ENCODE peak calls at places on chromosomes 16 and 17, in eight cellular contexts. One of them, this sample, is unnamed.

GRCh38 chr16:84324439-84325262 is 30.0 kb downstream of the WFDC1 start:
- DNase-seq in breast epithelium: no peak
- DNase-seq in right lobe of liver: no peak
- DNase-seq in GM12878: no peak
- DNase-seq in prostate gland: no peak
- DNase-seq in spleen: no peak
- DNase-seq in ovary: no peak
- DNase-seq in body of pancreas: no peak
- DNase-seq in this sample: no peak

GRCh38 chr17:82836823-82837357 is 2.9 kb downstream of the ZNF750 start:
- DNase-seq in breast epithelium: peak; percentile 42
- DNase-seq in ovary: no peak
- DNase-seq in body of pancreas: no peak
- DNase-seq in prostate gland: no peak
- DNase-seq in GM12878: no peak
- DNase-seq in spleen: peak; percentile 33
- DNase-seq in right lobe of liver: no peak
- DNase-seq in this sample: no peak

GRCh38 chr17:50477976-50478375 is 684 bp upstream of the RSAD1 start:
- DNase-seq in right lobe of liver: no peak
- DNase-seq in body of pancreas: peak; percentile 17
- DNase-seq in breast epithelium: no peak
- DNase-seq in spleen: no peak
- DNase-seq in GM12878: no peak
- DNase-seq in ovary: no peak
- DNase-seq in prostate gland: no peak
- DNase-seq in this sample: no peak

GRCh38 chr17:1976000-1976682 is 49.0 kb downstream of the RTN4RL1 start:
- DNase-seq in body of pancreas: no peak
- DNase-seq in right lobe of liver: no peak
- DNase-seq in spleen: no peak
- DNase-seq in prostate gland: no peak
- DNase-seq in GM12878: no peak
- DNase-seq in ovary: no peak
- DNase-seq in breast epithelium: no peak
- DNase-seq in this sample: no peak

GRCh38 chr17:38511126-38512108 is 83.2 kb downstream of the ARHGAP23 start:
- DNase-seq in ovary: peak; percentile 39
- DNase-seq in spleen: no peak
- DNase-seq in right lobe of liver: no peak
- DNase-seq in GM12878: no peak
- DNase-seq in body of pancreas: no peak
- DNase-seq in prostate gland: no peak
- DNase-seq in breast epithelium: no peak
- DNase-seq in this sample: no peak

GRCh38 chr16:70659953-70660671 is 13.8 kb downstream of the IL34 start:
- DNase-seq in ovary: no peak
- DNase-seq in prostate gland: no peak
- DNase-seq in breast epithelium: no peak
- DNase-seq in spleen: no peak
- DNase-seq in body of pancreas: no peak
- DNase-seq in GM12878: no peak
- DNase-seq in right lobe of liver: no peak
- DNase-seq in this sample: no peak

GRCh38 chr17:65756760-65757159 is 195.3 kb upstream of the AXIN2 start:
- DNase-seq in body of pancreas: no peak
- DNase-seq in prostate gland: no peak
- DNase-seq in right lobe of liver: no peak
- DNase-seq in GM12878: no peak
- DNase-seq in breast epithelium: no peak
- DNase-seq in spleen: no peak
- DNase-seq in ovary: no peak
- DNase-seq in this sample: no peak

GRCh38 chr17:73255671-73256181 is 6.0 kb downstream of the CPSF4L start:
- DNase-seq in ovary: peak; percentile 62
- DNase-seq in body of pancreas: peak; percentile 42
- DNase-seq in spleen: peak; percentile 83
- DNase-seq in breast epithelium: no peak
- DNase-seq in prostate gland: peak; percentile 41
- DNase-seq in GM12878: no peak
- DNase-seq in right lobe of liver: peak; percentile 64
- DNase-seq in this sample: peak; percentile 84

GRCh38 chr17:50192873-50193274 is 8.6 kb downstream of the COL1A1 start:
- DNase-seq in right lobe of liver: no peak
- DNase-seq in body of pancreas: no peak
- DNase-seq in breast epithelium: no peak
- DNase-seq in GM12878: no peak
- DNase-seq in prostate gland: no peak
- DNase-seq in ovary: no peak
- DNase-seq in spleen: no peak
- DNase-seq in this sample: no peak

GRCh38 chr16:85245307-85246172 is 133.3 kb upstream of the CIBAR2 start:
- DNase-seq in breast epithelium: peak; percentile 27
- DNase-seq in spleen: no peak
- DNase-seq in body of pancreas: peak; percentile 56
- DNase-seq in prostate gland: peak; percentile 26
- DNase-seq in ovary: peak; percentile 84
- DNase-seq in GM12878: no peak
- DNase-seq in right lobe of liver: no peak
- DNase-seq in this sample: peak; percentile 33

GRCh38 chr17:17514993-17515920 is 19.1 kb upstream of the RASD1 start:
- DNase-seq in prostate gland: no peak
- DNase-seq in spleen: no peak
- DNase-seq in right lobe of liver: no peak
- DNase-seq in ovary: no peak
- DNase-seq in GM12878: no peak
- DNase-seq in breast epithelium: no peak
- DNase-seq in body of pancreas: no peak
- DNase-seq in this sample: no peak

GRCh38 chr17:81420769-81421462 is 25.7 kb downstream of the BAHCC1 start:
- DNase-seq in breast epithelium: peak; percentile 53
- DNase-seq in right lobe of liver: no peak
- DNase-seq in ovary: peak; percentile 81
- DNase-seq in spleen: no peak
- DNase-seq in prostate gland: no peak
- DNase-seq in body of pancreas: peak; percentile 76
- DNase-seq in GM12878: no peak
- DNase-seq in this sample: peak; percentile 90

GRCh38 chr16:48608452-48608851 is 1.5 kb downstream of the N4BP1 start:
- DNase-seq in body of pancreas: no peak
- DNase-seq in spleen: no peak
- DNase-seq in right lobe of liver: no peak
- DNase-seq in GM12878: peak; percentile 61
- DNase-seq in ovary: no peak
- DNase-seq in prostate gland: no peak
- DNase-seq in breast epithelium: no peak
- DNase-seq in this sample: no peak

GRCh38 chr17:19805006-19805405 is 56.9 kb upstream of the ALDH3A1 start:
- DNase-seq in prostate gland: no peak
- DNase-seq in right lobe of liver: no peak
- DNase-seq in ovary: no peak
- DNase-seq in body of pancreas: no peak
- DNase-seq in GM12878: no peak
- DNase-seq in breast epithelium: no peak
- DNase-seq in spleen: no peak
- DNase-seq in this sample: no peak

GRCh38 chr17:12020595-12021590 is at the start of gene MAP2K4:
- DNase-seq in ovary: peak; percentile 95
- DNase-seq in body of pancreas: peak; percentile 91
- DNase-seq in GM12878: peak; percentile 40
- DNase-seq in spleen: peak; percentile 99
- DNase-seq in right lobe of liver: peak; percentile 97
- DNase-seq in breast epithelium: peak; percentile 83
- DNase-seq in prostate gland: peak; percentile 91
- DNase-seq in this sample: peak; percentile 96

GRCh38 chr17:35432176-35433074 is at the start of gene SLFN12:
- DNase-seq in GM12878: peak; percentile 67
- DNase-seq in breast epithelium: peak; percentile 67
- DNase-seq in body of pancreas: peak; percentile 70
- DNase-seq in spleen: peak; percentile 76
- DNase-seq in right lobe of liver: no peak
- DNase-seq in prostate gland: no peak
- DNase-seq in ovary: peak; percentile 55
- DNase-seq in this sample: peak; percentile 80

GRCh38 chr16:70258065-70258464 is 6.3 kb upstream of the EXOSC6 start:
- DNase-seq in right lobe of liver: no peak
- DNase-seq in spleen: no peak
- DNase-seq in body of pancreas: no peak
- DNase-seq in ovary: no peak
- DNase-seq in GM12878: no peak
- DNase-seq in prostate gland: no peak
- DNase-seq in breast epithelium: no peak
- DNase-seq in this sample: no peak

GRCh38 chr16:89114159-89114981 is 20.7 kb downstream of the ACSF3 start:
- DNase-seq in spleen: peak; percentile 82
- DNase-seq in right lobe of liver: peak; percentile 54
- DNase-seq in GM12878: no peak
- DNase-seq in prostate gland: no peak
- DNase-seq in breast epithelium: no peak
- DNase-seq in ovary: no peak
- DNase-seq in body of pancreas: no peak
- DNase-seq in this sample: no peak

GRCh38 chr17:62781826-62782225 is 26.3 kb downstream of the MARCHF10 start:
- DNase-seq in prostate gland: no peak
- DNase-seq in breast epithelium: no peak
- DNase-seq in ovary: no peak
- DNase-seq in spleen: no peak
- DNase-seq in body of pancreas: no peak
- DNase-seq in GM12878: no peak
- DNase-seq in right lobe of liver: no peak
- DNase-seq in this sample: no peak

GRCh38 chr16:69620564-69620963 is 54.8 kb downstream of the NFAT5 start:
- DNase-seq in body of pancreas: no peak
- DNase-seq in spleen: no peak
- DNase-seq in breast epithelium: no peak
- DNase-seq in ovary: no peak
- DNase-seq in prostate gland: no peak
- DNase-seq in GM12878: no peak
- DNase-seq in right lobe of liver: no peak
- DNase-seq in this sample: no peak

GRCh38 chr16:57566436-57566835 is 24.0 kb downstream of the ADGRG5 start:
- DNase-seq in GM12878: no peak
- DNase-seq in breast epithelium: peak; percentile 12
- DNase-seq in spleen: no peak
- DNase-seq in prostate gland: no peak
- DNase-seq in body of pancreas: no peak
- DNase-seq in ovary: no peak
- DNase-seq in right lobe of liver: no peak
- DNase-seq in this sample: no peak

GRCh38 chr16:88010971-88011483 is 59.8 kb downstream of the BANP start:
- DNase-seq in right lobe of liver: no peak
- DNase-seq in breast epithelium: no peak
- DNase-seq in prostate gland: no peak
- DNase-seq in ovary: no peak
- DNase-seq in GM12878: no peak
- DNase-seq in body of pancreas: no peak
- DNase-seq in spleen: no peak
- DNase-seq in this sample: no peak
- H3K27ac ChIP-seq in right lobe of liver: no peak overlapping the region
- H3K27ac ChIP-seq in breast epithelium: no peak overlapping the region
- H3K27ac ChIP-seq in prostate gland: no peak overlapping the region
- H3K27ac ChIP-seq in ovary: no peak overlapping the region
- H3K27ac ChIP-seq in GM12878: no peak overlapping the region
- H3K27ac ChIP-seq in body of pancreas: no peak overlapping the region
- H3K27ac ChIP-seq in spleen: no peak overlapping the region
- H3K27ac ChIP-seq in this sample: no peak overlapping the region

GRCh38 chr16:280005-280421 is 378 bp upstream of the ARHGDIG start:
- DNase-seq in breast epithelium: no peak
- DNase-seq in body of pancreas: no peak
- DNase-seq in prostate gland: no peak
- DNase-seq in spleen: no peak
- DNase-seq in ovary: no peak
- DNase-seq in right lobe of liver: no peak
- DNase-seq in GM12878: no peak
- DNase-seq in this sample: no peak
- H3K27me3 ChIP-seq in breast epithelium: peaks cover 36% of the 10 kb centered on the region
- H3K27me3 ChIP-seq in body of pancreas: no peaks in the 10 kb centered on the region
- H3K27me3 ChIP-seq in prostate gland: peaks cover 6% of the 10 kb centered on the region
- H3K27me3 ChIP-seq in spleen: peaks cover 19% of the 10 kb centered on the region
- H3K27me3 ChIP-seq in ovary: no peaks in the 10 kb centered on the region
- H3K27me3 ChIP-seq in right lobe of liver: peaks cover 18% of the 10 kb centered on the region
- H3K27me3 ChIP-seq in GM12878: peaks cover 3% of the 10 kb centered on the region
- H3K27me3 ChIP-seq in this sample: peaks cover 33% of the 10 kb centered on the region

DNA sequence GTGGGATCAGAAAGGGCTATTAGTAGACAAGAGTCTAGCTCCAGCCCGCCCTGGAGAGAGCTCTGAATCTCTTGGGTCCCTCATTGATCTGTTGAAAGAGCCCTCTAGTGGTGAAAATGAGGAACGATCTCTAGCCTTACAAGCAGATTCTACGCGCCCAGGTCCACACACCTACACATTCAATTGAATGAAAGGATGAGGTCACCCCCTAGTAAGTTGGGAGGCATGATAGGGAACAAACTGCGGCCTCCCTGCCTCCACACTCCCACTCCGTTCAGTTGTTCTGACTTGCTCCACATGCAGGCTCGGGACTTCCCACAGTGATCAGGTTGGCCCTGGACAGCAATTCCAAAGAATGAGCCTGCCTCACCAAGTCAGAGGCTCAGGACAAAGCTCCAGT is 2.9 kb upstream of the CACNG3 start:
- DNase-seq in prostate gland: no peak
- DNase-seq in breast epithelium: no peak
- DNase-seq in right lobe of liver: no peak
- DNase-seq in ovary: no peak
- DNase-seq in GM12878: no peak
- DNase-seq in body of pancreas: peak; percentile 29
- DNase-seq in spleen: no peak
- DNase-seq in this sample: peak; percentile 23
- TF ChIP-seq POLR2A in prostate gland: no peak
- TF ChIP-seq POLR2A in breast epithelium: no peak
- TF ChIP-seq POLR2A in right lobe of liver: no peak
- TF ChIP-seq POLR2A in ovary: no peak
- TF ChIP-seq POLR2A in GM12878: no peak
- TF ChIP-seq POLR2A in body of pancreas: no peak
- TF ChIP-seq POLR2A in spleen: no peak
- TF ChIP-seq POLR2A in this sample: no peak

GRCh38 chr17:43578699-43579569 is 32.8 kb upstream of the ETV4 start:
- DNase-seq in right lobe of liver: no peak
- DNase-seq in body of pancreas: peak; percentile 17
- DNase-seq in GM12878: peak; percentile 74
- DNase-seq in ovary: no peak
- DNase-seq in prostate gland: no peak
- DNase-seq in breast epithelium: no peak
- DNase-seq in spleen: peak; percentile 81
- DNase-seq in this sample: peak; percentile 31

GRCh38 chr17:43581130-43581529 is 35.0 kb upstream of the ETV4 start:
- DNase-seq in spleen: no peak
- DNase-seq in GM12878: no peak
- DNase-seq in breast epithelium: no peak
- DNase-seq in ovary: no peak
- DNase-seq in prostate gland: no peak
- DNase-seq in right lobe of liver: no peak
- DNase-seq in body of pancreas: no peak
- DNase-seq in this sample: no peak

GRCh38 chr17:43576563-43577229 is 30.6 kb upstream of the ETV4 start:
- DNase-seq in GM12878: peak; percentile 49
- DNase-seq in breast epithelium: peak; percentile 48
- DNase-seq in body of pancreas: peak; percentile 69
- DNase-seq in spleen: peak; percentile 87
- DNase-seq in ovary: peak; percentile 75
- DNase-seq in right lobe of liver: peak; percentile 72
- DNase-seq in prostate gland: peak; percentile 46
- DNase-seq in this sample: peak; percentile 64

GRCh38 chr17:43579570-43580140 is 33.5 kb upstream of the ETV4 start:
- DNase-seq in prostate gland: no peak
- DNase-seq in breast epithelium: no peak
- DNase-seq in GM12878: no peak
- DNase-seq in body of pancreas: no peak
- DNase-seq in right lobe of liver: no peak
- DNase-seq in ovary: no peak
- DNase-seq in spleen: no peak
- DNase-seq in this sample: no peak

GRCh38 chr17:43578352-43578698 is 32.2 kb upstream of the ETV4 start:
- DNase-seq in right lobe of liver: no peak
- DNase-seq in body of pancreas: no peak
- DNase-seq in GM12878: no peak
- DNase-seq in ovary: no peak
- DNase-seq in prostate gland: no peak
- DNase-seq in spleen: no peak
- DNase-seq in breast epithelium: no peak
- DNase-seq in this sample: no peak
- H3K27ac ChIP-seq in right lobe of liver: no peak overlapping the region
- H3K27ac ChIP-seq in body of pancreas: no peak overlapping the region
- H3K27ac ChIP-seq in GM12878: no peak overlapping the region
- H3K27ac ChIP-seq in ovary: no peak overlapping the region
- H3K27ac ChIP-seq in prostate gland: no peak overlapping the region
- H3K27ac ChIP-seq in spleen: peak overlapping the region; percentile 55
- H3K27ac ChIP-seq in breast epithelium: no peak overlapping the region
- H3K27ac ChIP-seq in this sample: peak overlapping the region; percentile 69

This sample was measured in upper lobe of left lung.